ENCODE peak calls at places on chromosome 5, in seven cellular contexts. F is AG10803, Q is kidney, E is psoas muscle, T is fibroblast of pulmonary artery, O is AG09309, U is stomach. N is an unnamed sample.

GRCh38 chr5:17302590-17302989 is 85.2 kb downstream of the BASP1 start:
- DNase-seq in F (peak; percentile 51), Q (no peak), E (no peak), T (peak; percentile 71), O (no peak), U (no peak), N (peak; percentile 94)

GRCh38 chr5:54851449-54851848 is 133.9 kb downstream of the ESM1 start:
- DNase-seq in F (no peak), Q (no peak), E (no peak), T (no peak), O (no peak), U (no peak), N (no peak)

GRCh38 chr5:180486636-180487149 is 7.5 kb upstream of the CNOT6 start:
- DNase-seq in F (no peak), Q (no peak), E (no peak), T (no peak), O (no peak), U (no peak), N (no peak)

GRCh38 chr5:177457239-177458121 is 10.9 kb downstream of the PRR7 start:
- DNase-seq in F (peak; percentile 96), Q (peak; percentile 94), E (peak; percentile 90), T (peak; percentile 97), O (peak; percentile 81), U (peak; percentile 77), N (peak; percentile 97)

GRCh38 chr5:123450641-123451421 is 27.6 kb upstream of the CEP120 start:
- DNase-seq in F (no peak), Q (no peak), E (no peak), T (peak; percentile 67), O (no peak), U (no peak), N (peak; percentile 46)

GRCh38 chr5:151924564-151925395 is at the start of gene GLRA1:
- DNase-seq in F (peak; percentile 19), Q (peak; percentile 81), E (peak; percentile 59), T (peak; percentile 63), O (no peak), U (peak; percentile 32), N (peak; percentile 55)

GRCh38 chr5:32805966-32806626 is 95.0 kb downstream of the NPR3 start:
- DNase-seq in F (peak; percentile 85), Q (no peak), E (no peak), T (peak; percentile 56), O (peak; percentile 68), U (no peak), N (peak; percentile 92)

GRCh38 chr5:172973127-172973916 is 10.2 kb upstream of the ATP6V0E1 start:
- DNase-seq in F (no peak), Q (no peak), E (no peak), T (peak; percentile 75), O (peak; percentile 42), U (no peak), N (peak; percentile 94)

GRCh38 chr5:55597014-55597981 is 62.5 kb upstream of the PLPP1 start:
- DNase-seq in F (peak; percentile 85), Q (no peak), E (peak; percentile 62), T (peak; percentile 77), O (no peak), U (no peak), N (peak; percentile 81)

GRCh38 chr5:7638456-7638855 is 212.5 kb downstream of the CFAP90 start:
- DNase-seq in F (peak; percentile 2), Q (no peak), E (no peak), T (no peak), O (no peak), U (no peak), N (no peak)

GRCh38 chr5:80192507-80193241 is 63.2 kb downstream of the SERINC5 start:
- DNase-seq in F (peak; percentile 63), Q (no peak), E (no peak), T (no peak), O (no peak), U (no peak), N (no peak)

GRCh38 chr5:136143763-136144162 is 11.1 kb downstream of the SMAD5 start:
- DNase-seq in F (peak; percentile 13), Q (no peak), E (no peak), T (no peak), O (no peak), U (no peak), N (no peak)
- H3K4me3 ChIP-seq in F (no peak overlapping the region), Q (no peak overlapping the region), E (no peak overlapping the region), T (no peak overlapping the region), O (no peak overlapping the region), U (no peak overlapping the region), N (no peak overlapping the region)

DNA sequence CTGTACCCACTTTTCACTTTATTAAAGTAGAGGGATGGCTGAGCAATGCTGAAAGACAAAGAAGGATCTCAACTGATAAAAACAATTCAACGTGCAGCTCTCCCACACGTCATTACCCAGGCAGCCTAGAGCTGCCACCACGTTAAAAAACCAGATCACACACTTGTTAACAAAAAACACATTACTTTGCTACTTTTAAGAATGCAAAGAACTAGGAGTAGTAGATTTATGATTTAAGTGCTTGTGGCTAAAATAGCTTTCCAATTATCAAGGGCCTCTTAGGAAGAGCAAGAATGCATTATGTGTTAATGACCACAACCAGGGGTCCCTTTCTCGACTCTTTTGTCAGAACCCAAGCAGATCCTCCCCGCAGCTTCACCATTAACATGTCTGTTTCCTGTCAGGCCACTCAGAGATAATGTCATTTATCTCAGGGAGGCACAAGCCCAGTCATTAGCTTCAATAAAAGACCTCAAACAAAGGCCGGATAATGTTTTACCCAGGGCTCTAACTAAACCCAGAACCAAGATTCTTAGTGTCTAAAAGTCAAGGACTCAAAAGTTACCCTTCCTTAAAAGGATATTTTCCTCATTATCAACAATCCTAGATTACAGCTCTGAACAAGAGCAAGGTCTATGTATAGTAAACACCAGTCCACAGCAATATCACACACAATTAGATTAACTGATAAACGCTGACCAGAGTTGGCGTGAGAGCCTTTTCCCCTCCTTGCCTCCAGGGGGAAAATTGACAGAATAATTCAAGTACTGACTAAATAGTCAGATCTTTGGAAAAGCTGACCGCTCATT is 7.5 kb downstream of the ZNF608 start:
- DNase-seq in F (peak; percentile 33), Q (no peak), E (no peak), T (no peak), O (no peak), U (no peak), N (no peak)
- H3K4me3 ChIP-seq in F (no peak overlapping the region), Q (no peak overlapping the region), E (peak overlapping the region; percentile 47), T (no peak overlapping the region), O (no peak overlapping the region), U (no peak overlapping the region), N (no peak overlapping the region)

DNA sequence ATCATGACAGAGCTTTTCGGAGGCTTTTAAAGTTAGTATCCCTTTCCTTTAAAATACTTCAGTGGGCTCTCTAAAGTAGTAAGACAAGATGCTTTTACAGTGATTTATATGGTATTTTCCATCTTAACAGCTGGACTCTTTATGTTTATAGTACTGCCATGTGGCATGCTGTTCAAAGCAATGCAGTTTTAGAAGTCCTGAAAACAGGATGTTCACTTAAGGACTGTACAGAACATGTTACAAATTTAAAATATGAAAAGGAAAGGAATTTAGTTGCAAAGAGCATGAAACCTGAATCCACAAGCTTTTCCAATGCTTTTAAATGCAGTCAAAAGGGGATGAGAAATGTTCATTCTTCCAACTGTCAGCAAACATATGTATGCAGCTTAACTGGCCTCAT is 580.3 kb downstream of the EFNA5 start:
- DNase-seq in F (no peak), Q (no peak), E (no peak), T (no peak), O (no peak), U (no peak), N (no peak)
- H3K4me3 ChIP-seq in F (no peak overlapping the region), Q (no peak overlapping the region), E (no peak overlapping the region), T (no peak overlapping the region), O (no peak overlapping the region), U (no peak overlapping the region), N (no peak overlapping the region)

DNA sequence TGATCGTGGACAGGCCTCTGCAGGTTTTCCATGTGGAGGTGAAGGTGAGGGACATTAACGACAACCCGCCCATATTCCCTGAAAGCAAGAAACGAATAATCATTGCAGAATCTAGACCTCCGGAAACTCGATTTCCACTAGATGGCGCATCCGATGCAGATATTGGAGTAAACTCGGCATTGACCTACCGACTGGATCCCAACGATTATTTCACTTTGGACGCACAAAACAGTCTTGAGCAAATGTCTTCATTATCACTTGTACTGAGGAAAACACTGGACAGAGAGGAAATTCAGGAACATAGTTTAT is 621 bp downstream of the PCDHA13 start:
- DNase-seq in F (no peak), Q (no peak), E (no peak), T (no peak), O (no peak), U (no peak), N (no peak)
- H3K4me3 ChIP-seq in F (no peak overlapping the region), Q (no peak overlapping the region), E (no peak overlapping the region), T (no peak overlapping the region), O (no peak overlapping the region), U (no peak overlapping the region), N (no peak overlapping the region)

GRCh38 chr5:148653271-148653839 is 972 bp downstream of the HTR4 start:
- DNase-seq in F (no peak), Q (no peak), E (no peak), T (no peak), O (no peak), U (no peak), N (no peak)
- H3K4me3 ChIP-seq in F (no peak overlapping the region), Q (no peak overlapping the region), E (no peak overlapping the region), T (no peak overlapping the region), O (no peak overlapping the region), U (no peak overlapping the region), N (no peak overlapping the region)

DNA sequence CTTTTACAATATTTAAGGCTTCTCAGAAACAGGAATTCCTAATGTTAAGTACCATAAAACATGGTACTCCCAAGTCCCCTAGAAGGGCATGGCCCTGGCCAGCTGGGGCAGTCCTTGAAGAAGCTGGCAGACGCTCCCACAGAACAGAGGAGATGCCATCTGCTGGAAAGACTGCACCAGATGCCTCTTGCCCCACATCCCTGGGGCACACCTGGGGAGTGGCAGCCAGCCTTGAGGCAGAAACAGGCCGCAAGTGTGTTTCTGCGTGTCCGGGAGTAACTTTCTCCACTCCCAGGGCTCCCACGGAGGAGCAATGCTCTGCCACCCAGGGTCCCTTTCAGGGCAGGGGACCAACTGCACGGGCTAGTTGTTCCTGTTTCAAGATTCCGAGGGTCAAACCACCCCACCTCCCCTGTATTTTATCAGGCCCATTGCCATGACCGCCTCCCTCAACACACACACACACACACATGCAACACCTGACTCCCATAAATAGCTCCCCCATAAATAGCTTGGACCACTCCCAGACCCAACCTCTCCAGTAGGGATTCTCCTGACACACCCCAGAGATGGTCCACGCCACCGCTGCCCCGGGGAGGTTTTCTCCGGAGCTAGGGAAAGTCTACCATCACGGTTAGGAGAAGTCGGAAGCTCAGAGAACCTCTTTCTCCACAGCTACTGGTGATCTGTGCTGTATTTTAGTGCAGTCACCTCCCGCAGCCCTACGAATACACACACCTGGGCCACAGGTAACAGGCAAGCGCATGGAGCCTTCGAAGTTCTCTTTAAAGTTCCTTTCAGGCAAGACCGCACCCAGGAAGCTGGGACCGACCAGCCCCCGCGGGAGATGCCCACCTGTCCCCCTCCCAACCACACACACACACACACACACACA is 1.5 kb downstream of the SPOCK1 start:
- DNase-seq in F (no peak), Q (no peak), E (no peak), T (no peak), O (no peak), U (no peak), N (peak; percentile 18)
- H3K4me3 ChIP-seq in F (peak overlapping the region; percentile 79), Q (no peak overlapping the region), E (peak overlapping the region; percentile 65), T (peak overlapping the region; percentile 73), O (peak overlapping the region; percentile 87), U (peak overlapping the region; percentile 48), N (peak overlapping the region; percentile 81)

GRCh38 chr5:171451421-171451820 is 32.0 kb downstream of the FGF18 start:
- DNase-seq in F (no peak), Q (no peak), E (peak; percentile 52), T (no peak), O (no peak), U (no peak), N (no peak)
- H3K4me3 ChIP-seq in F (no peak overlapping the region), Q (no peak overlapping the region), E (peak overlapping the region; percentile 75), T (no peak overlapping the region), O (peak overlapping the region; percentile 15), U (peak overlapping the region; percentile 48), N (no peak overlapping the region)